ENCODE peak calls at places on chromosome 4, in four cellular contexts. W is K562, S is GM12878, X is HL-60. N is an unnamed sample.

GRCh38 chr4:177728361-177729152 is 286.3 kb upstream of the AGA start:
- DNase-seq in W (no peak), X (no peak), S (no peak), N (no peak)

GRCh38 chr4:165299399-165300060 is 27.9 kb upstream of the MSMO1 start:
- DNase-seq in W (no peak), S (no peak), X (peak; percentile 56), N (no peak)

GRCh38 chr4:20203508-20203907 is 48.2 kb upstream of the SLIT2 start:
- DNase-seq in S (no peak), W (no peak), X (no peak), N (no peak)

GRCh38 chr4:149911995-149912394 is 96.4 kb upstream of the IQCM start:
- DNase-seq in X (no peak), S (no peak), W (no peak), N (no peak)

GRCh38 chr4:187668683-187669082 is 326.9 kb upstream of the ZFP42 start:
- DNase-seq in W (no peak), S (no peak), X (no peak), N (no peak)

GRCh38 chr4:16250665-16251365 is 24.5 kb upstream of the TAPT1 start:
- DNase-seq in S (no peak), X (no peak), W (no peak), N (no peak)

GRCh38 chr4:143185253-143186107 is 763 bp downstream of the USP38 start:
- DNase-seq in S (no peak), X (no peak), W (peak; percentile 10), N (no peak)

GRCh38 chr4:102825261-102826071 is 1.9 kb downstream of the UBE2D3 start:
- DNase-seq in S (no peak), X (peak; percentile 68), W (peak; percentile 17), N (no peak)

GRCh38 chr4:52106701-52107100 is 55.6 kb downstream of the SPATA18 start:
- DNase-seq in X (no peak), S (no peak), W (no peak), N (no peak)

GRCh38 chr4:123248260-123248659 is 148.3 kb upstream of the SPRY1 start:
- DNase-seq in X (no peak), S (no peak), W (no peak), N (no peak)

DNA sequence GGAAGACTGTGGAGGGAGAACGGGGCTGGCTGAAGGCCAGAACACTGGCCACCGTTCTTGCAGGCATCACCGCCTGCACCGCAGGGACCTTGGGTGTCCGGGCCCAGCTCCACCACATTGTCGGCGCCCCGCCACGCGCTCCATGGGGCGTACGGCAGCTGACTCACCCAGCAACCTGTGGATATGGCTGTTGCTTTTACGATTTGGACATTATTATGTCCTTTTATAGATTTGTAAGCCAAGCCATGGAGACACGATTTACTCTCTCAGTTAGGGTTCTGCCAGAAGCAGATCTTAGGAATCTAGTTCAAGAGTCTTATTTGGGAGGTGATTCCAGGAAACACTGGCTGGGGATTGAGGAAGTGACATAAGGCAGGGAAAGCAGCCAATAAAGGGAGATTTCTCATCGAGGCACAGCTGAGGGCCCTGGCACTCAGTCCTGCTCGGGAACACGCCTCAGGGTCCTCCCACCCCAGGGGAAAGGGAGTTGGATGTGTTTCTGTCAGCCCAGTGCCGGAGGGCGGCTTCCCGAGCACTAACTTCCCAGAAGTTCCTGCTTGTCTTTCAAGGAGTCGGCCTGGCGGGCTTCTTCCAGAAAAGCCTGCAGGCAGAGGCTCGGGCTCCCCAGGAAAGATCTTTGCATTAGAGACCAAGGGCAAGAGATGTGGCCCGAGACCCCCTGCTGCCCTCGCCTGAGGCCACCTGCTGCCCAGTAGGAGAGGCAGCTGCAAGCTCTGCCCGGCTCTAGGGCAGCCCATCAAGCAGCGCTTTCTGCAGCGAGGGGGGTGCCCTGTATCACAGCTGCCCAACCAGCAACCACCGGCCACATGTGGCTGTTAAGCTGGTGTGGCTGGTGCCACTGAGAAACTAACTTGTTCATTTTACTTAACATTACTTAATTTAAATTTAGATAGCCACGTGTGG is 52.9 kb downstream of the CRMP1 start:
- DNase-seq in W (no peak), X (no peak), S (no peak), N (no peak)
- TF ChIP-seq POLR2AphosphoS5 in W (no peak), X (no peak), S (no peak), N (no peak)

GRCh38 chr4:7300711-7301095 is 108.4 kb downstream of the SORCS2 start:
- DNase-seq in W (no peak), X (no peak), S (no peak), N (no peak)

GRCh38 chr4:7298601-7299000 is 106.3 kb downstream of the SORCS2 start:
- DNase-seq in X (no peak), S (no peak), W (no peak), N (no peak)

GRCh38 chr4:7299908-7300710 is 107.8 kb downstream of the SORCS2 start:
- DNase-seq in X (no peak), S (no peak), W (no peak), N (no peak)

GRCh38 chr4:7297881-7298280 is 105.5 kb downstream of the SORCS2 start:
- DNase-seq in X (no peak), W (no peak), S (no peak), N (no peak)

GRCh38 chr4:7299051-7299907 is 106.9 kb downstream of the SORCS2 start:
- DNase-seq in S (no peak), X (no peak), W (no peak), N (no peak)
- TF ChIP-seq SPI1 in S (no peak), X (no peak), W (no peak), N (no peak)

GRCh38 chr4:147334478-147334877 is 146.4 kb upstream of the EDNRA start:
- DNase-seq in X (no peak), S (no peak), W (no peak), N (no peak)
- TF ChIP-seq POLR2AphosphoS5 in X (no peak), S (no peak), W (no peak), N (no peak)

DNA sequence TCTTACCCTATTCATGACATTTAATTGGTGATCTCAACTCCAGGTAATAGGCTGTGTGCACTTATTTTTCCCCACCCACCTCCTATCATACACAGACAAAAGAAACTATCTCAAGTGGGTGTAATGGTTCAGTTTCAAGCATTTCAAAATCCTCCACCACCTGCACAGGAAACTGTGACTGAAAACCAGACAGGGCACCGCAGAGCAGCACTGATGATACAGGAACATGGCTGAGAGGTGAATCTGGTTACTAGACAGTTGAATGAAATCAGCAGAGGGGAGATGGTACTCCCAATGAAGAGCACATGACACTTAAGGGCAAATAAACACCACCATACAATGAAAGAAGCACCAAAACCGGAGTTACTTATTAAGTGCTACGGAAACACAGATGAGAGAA is 78.4 kb downstream of the CAMK2D start:
- DNase-seq in X (no peak), W (no peak), S (peak; percentile 88), N (peak; percentile 3)
- TF ChIP-seq SPI1 in X (no peak), W (no peak), S (no peak), N (peak; percentile 27)

DNA sequence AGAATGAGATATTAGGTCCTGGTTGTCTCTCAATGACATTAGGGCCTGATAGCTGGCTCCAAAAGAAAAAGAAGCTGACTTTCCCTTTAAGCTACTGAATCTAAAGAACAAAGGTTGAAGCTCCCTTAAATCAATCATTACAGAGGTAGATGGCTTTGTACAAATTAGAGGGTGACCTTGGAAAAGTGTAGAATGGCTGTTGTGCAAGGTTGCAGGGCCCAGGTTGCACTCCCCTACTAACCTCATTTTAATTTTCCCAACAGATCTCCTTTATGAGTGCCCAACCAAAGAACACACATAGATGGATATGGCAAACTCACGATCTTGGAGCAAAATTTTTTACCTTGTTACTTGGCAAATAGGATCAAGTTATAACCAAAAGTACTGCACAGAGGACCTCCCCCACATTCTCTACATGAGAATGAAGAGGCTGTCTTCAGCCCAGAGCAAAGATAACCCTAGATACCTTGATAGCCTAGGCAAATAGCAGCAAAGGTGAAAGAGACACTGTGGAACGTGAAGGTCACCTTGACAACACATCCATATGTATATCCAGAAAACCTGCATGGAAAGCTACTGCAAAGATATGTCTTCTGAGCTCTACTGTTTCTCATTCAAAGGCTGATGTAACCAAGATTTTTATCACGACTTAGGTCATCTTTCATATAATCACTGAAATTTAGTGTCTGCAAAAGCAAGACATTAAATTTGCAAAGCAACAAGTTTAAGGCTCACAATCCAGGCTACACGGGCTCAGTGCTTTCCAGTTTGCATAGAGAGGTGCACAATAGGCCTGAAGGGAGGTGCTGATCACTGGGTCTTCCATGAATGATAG is 23.0 kb downstream of the KLB start:
- DNase-seq in W (no peak), S (no peak), X (no peak), N (no peak)
- TF ChIP-seq POLR2AphosphoS5 in W (no peak), S (no peak), X (no peak), N (no peak)

DNA sequence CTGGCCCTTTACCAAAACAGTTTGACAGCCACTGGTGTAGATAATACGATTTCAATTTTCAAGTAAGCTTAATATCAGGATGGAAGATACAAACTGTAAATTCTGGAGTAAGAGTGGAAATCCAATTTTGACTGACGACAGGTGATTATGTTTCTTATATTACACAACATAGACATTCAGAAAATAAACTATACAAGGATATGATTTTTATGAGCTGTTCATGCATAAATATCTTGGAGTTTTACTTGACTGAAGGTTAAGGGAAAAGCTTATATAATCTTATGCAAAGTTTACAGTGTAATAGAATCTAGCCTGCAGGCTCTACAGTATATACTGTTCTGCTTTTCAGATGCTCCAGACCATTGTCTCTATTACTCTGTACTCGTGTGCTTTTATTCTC is 1672.3 kb downstream of the ARAP2 start:
- DNase-seq in W (no peak), S (no peak), X (no peak), N (no peak)
- TF ChIP-seq SPI1 in W (no peak), S (no peak), X (no peak), N (no peak)

GRCh38 chr4:100187781-100188180 is 2.5 kb downstream of the DDIT4L start:
- DNase-seq in S (no peak), X (no peak), W (no peak), N (no peak)

GRCh38 chr4:100184787-100185186 is 5.5 kb downstream of the DDIT4L start:
- DNase-seq in X (no peak), S (no peak), W (no peak), N (no peak)

GRCh38 chr4:100188829-100189228 is 1.4 kb downstream of the DDIT4L start:
- DNase-seq in X (no peak), S (no peak), W (no peak), N (no peak)

GRCh38 chr4:100190643-100191600 is 654 bp upstream of the DDIT4L start:
- DNase-seq in S (no peak), W (no peak), X (peak; percentile 15), N (no peak)

DNA sequence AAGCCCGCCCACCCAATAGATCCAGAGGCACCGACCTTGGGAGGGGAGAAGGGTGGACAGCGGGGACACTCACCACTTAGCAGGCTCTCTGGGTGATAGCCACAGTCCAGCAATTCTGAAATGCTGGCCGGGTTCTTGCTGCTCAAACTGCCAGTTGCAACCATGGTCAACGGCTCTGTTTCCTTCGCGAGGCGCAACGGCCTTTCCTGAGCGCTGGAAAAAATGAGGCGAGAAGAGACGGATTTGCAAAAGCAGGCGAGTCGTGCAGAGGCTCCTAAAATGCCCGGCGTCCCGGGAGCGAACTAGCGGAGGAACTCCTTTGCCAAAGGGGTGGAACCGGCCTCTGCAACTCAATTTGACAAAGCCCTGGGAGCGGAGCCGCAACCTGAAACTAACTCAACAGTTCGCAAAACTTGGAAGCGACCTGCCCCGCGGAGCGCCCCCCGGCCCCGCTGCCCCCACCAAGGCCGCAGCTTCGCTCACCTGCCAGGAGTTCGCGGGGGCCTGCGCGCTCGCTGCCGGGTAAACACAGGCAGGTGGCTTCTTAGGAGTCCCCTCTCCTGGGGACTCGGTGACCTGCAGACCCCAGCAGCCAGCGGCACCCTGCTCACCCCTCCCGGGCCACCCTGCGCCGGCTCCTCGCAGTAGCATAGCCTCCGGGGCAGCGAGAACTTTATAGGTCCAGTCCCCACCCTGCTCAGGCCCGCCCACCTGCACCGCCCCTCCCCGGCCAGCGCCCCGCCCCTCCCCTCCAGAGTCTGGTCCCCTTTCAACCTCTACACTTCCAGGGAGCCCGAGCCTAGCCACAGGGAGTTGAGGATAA is at the start of gene DDIT4L:
- DNase-seq in W (peak; percentile 19), S (no peak), X (peak; percentile 11), N (no peak)
- TF ChIP-seq POLR2AphosphoS5 in W (no peak), S (no peak), X (no peak), N (no peak)